ENCODE peak calls at places on chromosome 10, in ten cellular contexts. T is GM12865, O is AG04450, X is NCI-H2107, E is Right ventricle myocardium superior, D is adipocyte, B is T-helper 1 cell, S is fibroblast of the aortic adventitia, I is ELF-1, U is neural crest cell. K is an unnamed sample.

GRCh38 chr10:44850356-44850934 is 60.7 kb upstream of the TMEM72 start:
- DNase-seq in T (no peak), O (no peak), X (no peak), E (no peak), D (no peak), B (no peak), S (no peak), I (no peak), U (no peak), K (no peak)

GRCh38 chr10:110398419-110399162 is 93.9 kb upstream of the SMNDC1 start:
- DNase-seq in T (no peak), O (peak), X (no peak), E (no peak), D (peak), B (no peak), S (peak), I (peak), U (no peak), K (no peak)

GRCh38 chr10:32000937-32001336 is 55.3 kb downstream of the KIF5B start:
- DNase-seq in T (no peak), O (no peak), X (no peak), E (no peak), D (no peak), B (no peak), S (no peak), I (peak), U (no peak), K (no peak)

GRCh38 chr10:94963901-94964300 is 25.4 kb downstream of the CYP2C9 start:
- DNase-seq in T (peak), O (no peak), X (no peak), E (no peak), D (peak), B (no peak), S (peak), I (peak), U (peak), K (peak)

GRCh38 chr10:17888189-17888588 is 63.5 kb upstream of the SLC39A12 start:
- DNase-seq in T (no peak), O (no peak), X (no peak), E (no peak), D (no peak), B (no peak), S (no peak), I (no peak), U (no peak), K (peak)

GRCh38 chr10:65430979-65431378 is 1494.9 kb upstream of the LRRTM3 start:
- DNase-seq in T (peak), O (no peak), X (no peak), E (no peak), D (no peak), B (no peak), S (no peak), I (no peak), U (no peak), K (peak)

GRCh38 chr10:99768430-99769011 is 13.9 kb upstream of the ABCC2 start:
- DNase-seq in T (no peak), O (no peak), X (no peak), E (no peak), D (peak), B (no peak), S (peak), I (no peak), U (no peak), K (no peak)

GRCh38 chr10:102452672-102453340 is 1.5 kb upstream of the C10orf95 start:
- DNase-seq in T (peak), O (no peak), X (no peak), E (no peak), D (peak), B (no peak), S (peak), I (no peak), U (no peak), K (no peak)

GRCh38 chr10:101565370-101565900 is 22.6 kb downstream of the POLL start:
- DNase-seq in T (no peak), O (no peak), X (no peak), E (peak), D (no peak), B (no peak), S (no peak), I (no peak), U (no peak), K (no peak)

GRCh38 chr10:126459032-126459831 is 71.0 kb upstream of the ADAM12 start:
- DNase-seq in T (no peak), O (no peak), X (no peak), E (no peak), D (peak), B (no peak), S (peak), I (peak), U (no peak), K (no peak)

GRCh38 chr10:80165173-80165572 is 32.6 kb downstream of the PLAC9 start:
- DNase-seq in T (no peak), O (no peak), X (no peak), E (peak), D (peak), B (no peak), S (peak), I (peak), U (no peak), K (no peak)

GRCh38 chr10:21464134-21464533 is 61.3 kb downstream of the SKIDA1 start:
- DNase-seq in T (no peak), O (no peak), X (no peak), E (no peak), D (no peak), B (no peak), S (no peak), I (no peak), U (no peak), K (no peak)

GRCh38 chr10:72263613-72264241 is 10.0 kb upstream of the DDIT4 start:
- DNase-seq in T (peak), O (no peak), X (peak), E (no peak), D (no peak), B (peak), S (no peak), I (no peak), U (no peak), K (peak)

GRCh38 chr10:12388671-12389070 is 39.3 kb downstream of the CAMK1D start:
- DNase-seq in T (no peak), O (no peak), X (no peak), E (no peak), D (no peak), B (no peak), S (no peak), I (no peak), U (no peak), K (no peak)

GRCh38 chr10:132329565-132330485 is 2.2 kb upstream of the LRRC27 start:
- DNase-seq in T (peak), O (no peak), X (no peak), E (no peak), D (peak), B (no peak), S (peak), I (peak), U (no peak), K (no peak)

GRCh38 chr10:48661441-48661840 is 23.2 kb upstream of the WDFY4 start:
- DNase-seq in T (no peak), O (no peak), X (no peak), E (no peak), D (no peak), B (no peak), S (no peak), I (peak), U (no peak), K (no peak)

GRCh38 chr10:123139165-123139520 is 3.4 kb downstream of the HMX3 start:
- DNase-seq in T (no peak), O (no peak), X (no peak), E (no peak), D (no peak), B (no peak), S (no peak), I (no peak), U (no peak), K (no peak)

GRCh38 chr10:31404640-31405039 is 85.6 kb downstream of the ZEB1 start:
- DNase-seq in T (no peak), O (no peak), X (no peak), E (no peak), D (peak), B (no peak), S (peak), I (no peak), U (no peak), K (no peak)

GRCh38 chr10:132788180-132788830 is 2.4 kb upstream of the NKX6-2 start:
- DNase-seq in T (no peak), O (no peak), X (no peak), E (no peak), D (peak), B (no peak), S (no peak), I (no peak), U (no peak), K (no peak)

GRCh38 chr10:34584164-34584563 is 230.9 kb downstream of the PARD3 start:
- DNase-seq in T (no peak), O (peak), X (no peak), E (no peak), D (peak), B (no peak), S (peak), I (no peak), U (no peak), K (no peak)

GRCh38 chr10:50216894-50217293 is 34.4 kb downstream of the ASAH2 start:
- DNase-seq in T (no peak), O (no peak), X (peak), E (no peak), D (peak), B (no peak), S (peak), I (no peak), U (no peak), K (no peak)

GRCh38 chr10:58588673-58589265 is 76.1 kb downstream of the BICC1 start:
- DNase-seq in T (peak), O (no peak), X (no peak), E (peak), D (no peak), B (no peak), S (no peak), I (peak), U (peak), K (no peak)

GRCh38 chr10:5447611-5448071 is 35.3 kb downstream of the NET1 start:
- DNase-seq in T (peak), O (no peak), X (no peak), E (no peak), D (peak), B (no peak), S (peak), I (no peak), U (no peak), K (no peak)

GRCh38 chr10:110919349-110919931 is at the start of gene SHOC2:
- DNase-seq in T (peak), O (peak), X (peak), E (peak), D (peak), B (peak), S (no peak), I (no peak), U (peak), K (peak)

GRCh38 chr10:13386021-13386420 is 37.9 kb upstream of the SEPHS1 start:
- DNase-seq in T (no peak), O (no peak), X (no peak), E (no peak), D (no peak), B (no peak), S (no peak), I (no peak), U (no peak), K (no peak)

GRCh38 chr10:44724415-44725174 is 186.5 kb upstream of the TMEM72 start:
- DNase-seq in T (no peak), O (no peak), X (no peak), E (no peak), D (peak), B (no peak), S (peak), I (no peak), U (no peak), K (peak)